ENCODE peak calls at places on chromosome 5, in four cellular contexts. B, G, C and P are unnamed samples.

GRCh38 chr5:174173766-174174165 is 128.3 kb downstream of the NSG2 start:
- DNase-seq in B (no peak), G (no peak), C (no peak), P (no peak)

GRCh38 chr5:169538935-169539334 is 44.6 kb upstream of the SPDL1 start:
- DNase-seq in B (no peak), G (no peak), C (no peak), P (no peak)

GRCh38 chr5:36607114-36607561 is 732 bp downstream of the SLC1A3 start:
- DNase-seq in B (no peak), G (no peak), C (peak; percentile 62), P (peak; percentile 35)

GRCh38 chr5:152007556-152007955 is 82.9 kb upstream of the GLRA1 start:
- DNase-seq in B (no peak), G (no peak), C (no peak), P (no peak)

GRCh38 chr5:160525471-160526261 is 104.0 kb downstream of the PTTG1 start:
- DNase-seq in B (no peak), G (no peak), C (no peak), P (no peak)

GRCh38 chr5:85109616-85110015 is 724.9 kb upstream of the EDIL3 start:
- DNase-seq in B (no peak), G (no peak), C (no peak), P (no peak)

GRCh38 chr5:158390556-158390955 is 531.6 kb upstream of the CLINT1 start:
- DNase-seq in B (no peak), G (no peak), C (no peak), P (no peak)

GRCh38 chr5:160260006-160260775 is 30.9 kb downstream of the FABP6 start:
- DNase-seq in B (no peak), G (no peak), C (no peak), P (no peak)

GRCh38 chr5:80141147-80141671 is 106.1 kb downstream of the THBS4 start:
- DNase-seq in B (peak; percentile 7), G (no peak), C (no peak), P (peak; percentile 62)

GRCh38 chr5:126884269-126884819 is 107.4 kb downstream of the LMNB1 start:
- DNase-seq in B (no peak), G (no peak), C (no peak), P (no peak)

GRCh38 chr5:38803246-38803645 is 42.6 kb upstream of the OSMR start:
- DNase-seq in B (no peak), G (no peak), C (no peak), P (no peak)

GRCh38 chr5:159874308-159874707 is 42.0 kb upstream of the ADRA1B start:
- DNase-seq in B (no peak), G (no peak), C (no peak), P (no peak)

GRCh38 chr5:59361454-59361853 is 532.1 kb downstream of the PDE4D start:
- DNase-seq in B (no peak), G (no peak), C (no peak), P (no peak)

GRCh38 chr5:104347119-104347708 is 784.6 kb upstream of the NUDT12 start:
- DNase-seq in B (no peak), G (peak; percentile 22), C (no peak), P (no peak)

GRCh38 chr5:131194725-131195124 is 24.0 kb downstream of the LYRM7 start:
- DNase-seq in B (no peak), G (no peak), C (no peak), P (no peak)

GRCh38 chr5:72835633-72836032 is 19.2 kb downstream of the TNPO1 start:
- DNase-seq in B (no peak), G (no peak), C (no peak), P (no peak)

GRCh38 chr5:72224946-72225427 is 95.1 kb downstream of the MRPS27 start:
- DNase-seq in B (no peak), G (no peak), C (no peak), P (no peak)

GRCh38 chr5:142508027-142508426 is 177.9 kb downstream of the FGF1 start:
- DNase-seq in B (no peak), G (no peak), C (no peak), P (no peak)

GRCh38 chr5:172901012-172901780 is 58.0 kb upstream of the RPL26L1 start:
- DNase-seq in B (no peak), G (no peak), C (peak; percentile 66), P (no peak)

GRCh38 chr5:176188085-176188484 is 50.1 kb upstream of the SIMC1 start:
- DNase-seq in B (no peak), G (no peak), C (no peak), P (no peak)

GRCh38 chr5:10077721-10078551 is 171.8 kb downstream of the ATPSCKMT start:
- DNase-seq in B (no peak), G (no peak), C (no peak), P (no peak)

GRCh38 chr5:32303755-32304120 is 9.0 kb downstream of the MTMR12 start:
- DNase-seq in B (no peak), G (no peak), C (no peak), P (no peak)

GRCh38 chr5:137656558-137656957 is 79.3 kb downstream of the KLHL3 start:
- DNase-seq in B (no peak), G (no peak), C (no peak), P (no peak)

GRCh38 chr5:35058395-35058794 is 10.6 kb upstream of the AGXT2 start:
- DNase-seq in B (no peak), G (no peak), C (no peak), P (no peak)

GRCh38 chr5:173281910-173282309 is 46.3 kb downstream of the STC2 start:
- DNase-seq in B (no peak), G (no peak), C (peak; percentile 76), P (peak; percentile 36)

GRCh38 chr5:5335708-5336211 is 86.7 kb upstream of the ICE1 start:
- DNase-seq in B (no peak), G (no peak), C (no peak), P (no peak)

GRCh38 chr5:163460562-163461176 is at the start of gene HMMR:
- DNase-seq in B (no peak), G (peak; percentile 37), C (peak; percentile 6), P (no peak)

GRCh38 chr5:139061274-139061673 is 136.9 kb downstream of the SIL1 start:
- DNase-seq in B (no peak), G (no peak), C (no peak), P (no peak)

GRCh38 chr5:160356550-160357347 is 13.7 kb downstream of the C1QTNF2 start:
- DNase-seq in B (no peak), G (no peak), C (no peak), P (no peak)

GRCh38 chr5:66807743-66808142 is 211.6 kb downstream of the MAST4 start:
- DNase-seq in B (no peak), G (no peak), C (peak; percentile 35), P (no peak)

GRCh38 chr5:79020861-79021561 is 35.9 kb upstream of the ARSB start:
- DNase-seq in B (no peak), G (peak; percentile 71), C (peak; percentile 66), P (peak; percentile 64)

GRCh38 chr5:172496671-172497371 is 42.5 kb upstream of the SH3PXD2B start:
- DNase-seq in B (no peak), G (no peak), C (no peak), P (no peak)